ENCODE peak calls at places on chromosomes 7 and 10, in seven cellular contexts. U, K, W, P, M, J and L are unnamed samples.

GRCh38 chr10:61896854-61897661 is 4.4 kb upstream of the ARID5B start:
- DNase-seq in U (peak), M (peak), J (peak), W (peak), K (peak), P (peak), L (peak)

GRCh38 chr7:106568680-106569499 is 92.1 kb downstream of the CCDC71L start:
- DNase-seq in U (no peak), W (peak), M (peak), J (no peak), K (no peak), P (no peak), L (no peak)

GRCh38 chr7:66732439-66732838 is 8.1 kb upstream of the RABGEF1 start:
- DNase-seq in W (no peak), J (peak), K (no peak), P (no peak), U (no peak), M (no peak), L (peak)

GRCh38 chr7:30928254-30928872 is 16.7 kb downstream of the AQP1 start:
- DNase-seq in M (peak), U (peak), K (no peak), J (no peak), W (peak), P (no peak), L (no peak)

GRCh38 chr10:70494966-70495365 is 16.4 kb downstream of the PALD1 start:
- DNase-seq in U (no peak), P (no peak), M (no peak), K (no peak), W (no peak), J (no peak), L (no peak)

GRCh38 chr10:133306941-133307379 is 1.7 kb downstream of the TUBGCP2 start:
- DNase-seq in W (no peak), M (no peak), J (no peak), K (no peak), U (no peak), P (no peak), L (no peak)

GRCh38 chr10:24778298-24778697 is 54.6 kb upstream of the ARHGAP21 start:
- DNase-seq in K (no peak), W (no peak), P (no peak), U (no peak), M (no peak), J (no peak), L (no peak)

GRCh38 chr10:126893841-126894240 is 11.4 kb upstream of the DOCK1 start:
- DNase-seq in W (no peak), P (no peak), J (no peak), K (no peak), M (no peak), U (no peak), L (no peak)

GRCh38 chr7:76165106-76165972 is 36.4 kb upstream of the SRRM3 start:
- DNase-seq in U (no peak), J (no peak), W (no peak), P (no peak), K (no peak), M (no peak), L (no peak)

GRCh38 chr10:49606981-49607535 is 3.1 kb upstream of the SLC18A3 start:
- DNase-seq in W (no peak), P (peak), U (peak), M (peak), J (peak), K (no peak), L (peak)

GRCh38 chr10:76301950-76302349 is 870.5 kb downstream of the LRMDA start:
- DNase-seq in K (no peak), M (no peak), W (no peak), P (peak), U (no peak), J (no peak), L (no peak)

GRCh38 chr7:143974457-143974856 is 19.8 kb downstream of the OR2F1 start:
- DNase-seq in W (no peak), U (no peak), M (no peak), K (no peak), J (no peak), P (peak), L (no peak)

GRCh38 chr10:79253704-79254103 is 93.6 kb upstream of the PPIF start:
- DNase-seq in U (no peak), M (no peak), K (no peak), P (no peak), W (peak), J (no peak), L (no peak)

GRCh38 chr10:79250259-79250658 is 97.0 kb upstream of the PPIF start:
- DNase-seq in U (no peak), M (no peak), P (no peak), J (no peak), K (no peak), W (no peak), L (peak)

GRCh38 chr10:79254333-79255006 is 92.8 kb upstream of the PPIF start:
- DNase-seq in K (no peak), M (no peak), P (no peak), U (no peak), W (no peak), J (no peak), L (no peak)

GRCh38 chr10:79255007-79255507 is 92.2 kb upstream of the PPIF start:
- DNase-seq in P (no peak), W (no peak), J (no peak), U (no peak), K (no peak), M (no peak), L (no peak)

DNA sequence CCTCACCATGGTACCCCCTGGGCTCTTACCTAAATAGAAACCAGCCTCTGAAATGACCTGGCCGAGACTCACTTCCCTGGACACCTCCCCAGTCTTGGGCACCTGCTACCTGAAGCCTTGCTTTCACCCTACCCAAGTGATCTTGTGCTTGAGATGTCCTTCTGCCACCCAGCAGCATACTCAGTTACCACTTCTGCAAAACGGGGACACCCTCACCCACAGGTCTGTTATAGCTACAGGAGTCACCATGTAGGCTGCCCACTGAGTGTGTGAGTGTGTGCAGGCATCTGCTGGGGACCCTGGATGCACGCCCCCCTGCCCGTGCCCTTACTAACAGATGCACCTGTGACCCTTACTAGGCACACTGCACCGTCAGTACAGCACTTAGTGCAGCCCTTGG is 94.8 kb upstream of the PPIF start:
- DNase-seq in U (no peak), W (no peak), M (no peak), J (no peak), P (no peak), K (no peak), L (no peak)
- TF ChIP-seq TAF1 in U (no peak), W (no peak), M (no peak), J (no peak), P (no peak), K (no peak), L (no peak)

GRCh38 chr7:34739651-34740300 is 81.8 kb downstream of the NPSR1 start:
- DNase-seq in M (no peak), U (no peak), J (no peak), W (no peak), P (no peak), K (no peak), L (no peak)
- TF ChIP-seq TAF1 in M (no peak), U (no peak), J (no peak), W (no peak), P (no peak), K (no peak), L (no peak)

DNA sequence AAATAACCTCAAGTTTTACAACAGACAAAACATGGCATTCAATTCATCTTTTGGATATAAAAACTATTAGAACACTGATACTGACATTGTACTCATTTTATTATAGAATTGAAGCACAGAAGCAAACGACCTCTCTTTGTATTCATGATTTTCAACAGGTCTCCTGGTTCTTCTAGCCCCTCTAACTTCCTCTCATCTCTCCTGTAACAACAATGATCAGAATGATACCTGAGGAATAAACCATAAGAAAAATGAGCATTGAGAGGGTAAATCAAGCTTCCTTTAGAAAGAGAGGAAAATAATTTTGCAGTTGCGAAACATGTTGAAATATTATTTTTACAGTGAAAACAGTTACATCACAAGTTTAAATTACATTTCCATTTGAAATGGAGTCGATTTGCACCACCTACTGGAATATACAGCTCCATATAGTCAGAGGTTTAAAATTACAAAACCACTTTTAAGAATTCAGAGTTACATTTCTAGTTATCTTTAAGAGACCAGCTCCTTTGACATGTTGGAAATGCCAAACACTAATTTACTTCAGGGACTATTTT is 17.5 kb upstream of the TEX36 start:
- DNase-seq in W (no peak), K (no peak), M (no peak), U (no peak), P (no peak), J (no peak), L (no peak)
- TF ChIP-seq TAF1 in W (no peak), K (no peak), M (no peak), U (no peak), P (no peak), J (no peak), L (no peak)

GRCh38 chr7:43528581-43529354 is 54.1 kb upstream of the STK17A start:
- DNase-seq in M (no peak), K (no peak), W (no peak), U (peak), J (no peak), P (no peak), L (no peak)
- TF ChIP-seq TAF1 in M (no peak), K (no peak), W (no peak), U (no peak), J (no peak), P (no peak), L (no peak)